ENCODE peak calls at places on chromosomes 11 and 22, in five cellular contexts. One of them, this sample, is unnamed.

GRCh38 chr11:62777389-62777788 is 6.2 kb downstream of the TAF6L start:
- DNase-seq in trophoblast cell: no peak
- DNase-seq in GM23338: no peak
- DNase-seq in keratinocyte: no peak
- DNase-seq in neural progenitor cell: no peak
- DNase-seq in this sample: no peak

GRCh38 chr11:19846654-19847330 is 134.2 kb downstream of the NAV2 start:
- DNase-seq in GM23338: peak
- DNase-seq in neural progenitor cell: no peak
- DNase-seq in keratinocyte: no peak
- DNase-seq in trophoblast cell: no peak
- DNase-seq in this sample: no peak

GRCh38 chr11:95832763-95833162 is 42.5 kb downstream of the CEP57 start:
- DNase-seq in GM23338: no peak
- DNase-seq in keratinocyte: no peak
- DNase-seq in neural progenitor cell: no peak
- DNase-seq in trophoblast cell: no peak
- DNase-seq in this sample: no peak

GRCh38 chr11:32204751-32205150 is 113.9 kb downstream of the RCN1 start:
- DNase-seq in trophoblast cell: no peak
- DNase-seq in neural progenitor cell: no peak
- DNase-seq in keratinocyte: no peak
- DNase-seq in GM23338: no peak
- DNase-seq in this sample: no peak

GRCh38 chr11:133835258-133836075 is 9.8 kb downstream of the SPATA19 start:
- DNase-seq in trophoblast cell: peak
- DNase-seq in keratinocyte: peak
- DNase-seq in neural progenitor cell: peak
- DNase-seq in GM23338: peak
- DNase-seq in this sample: peak

GRCh38 chr11:44309483-44310197 is at the start of gene ALX4:
- DNase-seq in neural progenitor cell: peak
- DNase-seq in trophoblast cell: no peak
- DNase-seq in keratinocyte: no peak
- DNase-seq in GM23338: peak
- DNase-seq in this sample: no peak

GRCh38 chr22:28903719-28904118 is 20.3 kb downstream of the ZNRF3 start:
- DNase-seq in neural progenitor cell: no peak
- DNase-seq in GM23338: no peak
- DNase-seq in trophoblast cell: no peak
- DNase-seq in keratinocyte: no peak
- DNase-seq in this sample: no peak

GRCh38 chr11:76769071-76769560 is 14.0 kb upstream of the TSKU start:
- DNase-seq in GM23338: no peak
- DNase-seq in keratinocyte: no peak
- DNase-seq in neural progenitor cell: no peak
- DNase-seq in trophoblast cell: no peak
- DNase-seq in this sample: no peak

GRCh38 chr11:118046051-118046963 is 30.6 kb upstream of the TMPRSS4 start:
- DNase-seq in neural progenitor cell: no peak
- DNase-seq in GM23338: no peak
- DNase-seq in keratinocyte: no peak
- DNase-seq in trophoblast cell: no peak
- DNase-seq in this sample: no peak

GRCh38 chr11:116700586-116701220 is 72.1 kb downstream of the BUD13 start:
- DNase-seq in GM23338: no peak
- DNase-seq in keratinocyte: no peak
- DNase-seq in trophoblast cell: no peak
- DNase-seq in neural progenitor cell: no peak
- DNase-seq in this sample: no peak

GRCh38 chr11:30016588-30017363 is at the start of gene KCNA4:
- DNase-seq in neural progenitor cell: peak
- DNase-seq in keratinocyte: no peak
- DNase-seq in GM23338: peak
- DNase-seq in trophoblast cell: no peak
- DNase-seq in this sample: no peak

GRCh38 chr11:79501688-79502087 is 60.9 kb upstream of the TENM4 start:
- DNase-seq in neural progenitor cell: no peak
- DNase-seq in trophoblast cell: no peak
- DNase-seq in keratinocyte: no peak
- DNase-seq in GM23338: no peak
- DNase-seq in this sample: no peak

GRCh38 chr11:14617241-14618027 is 26.2 kb upstream of the PDE3B start:
- DNase-seq in trophoblast cell: peak
- DNase-seq in neural progenitor cell: no peak
- DNase-seq in GM23338: no peak
- DNase-seq in keratinocyte: no peak
- DNase-seq in this sample: no peak

GRCh38 chr11:17747131-17747955 is 12.8 kb downstream of the KCNC1 start:
- DNase-seq in GM23338: no peak
- DNase-seq in trophoblast cell: no peak
- DNase-seq in keratinocyte: no peak
- DNase-seq in neural progenitor cell: no peak
- DNase-seq in this sample: peak

GRCh38 chr11:91686700-91687099 is 537.9 kb upstream of the FAT3 start:
- DNase-seq in keratinocyte: no peak
- DNase-seq in neural progenitor cell: peak
- DNase-seq in GM23338: peak
- DNase-seq in trophoblast cell: no peak
- DNase-seq in this sample: no peak

GRCh38 chr22:22883090-22883727 is 4.4 kb upstream of the IGLL5 start:
- DNase-seq in GM23338: no peak
- DNase-seq in keratinocyte: no peak
- DNase-seq in neural progenitor cell: no peak
- DNase-seq in trophoblast cell: no peak
- DNase-seq in this sample: no peak

GRCh38 chr22:23893446-23893956 is 682 bp upstream of the MIF start:
- DNase-seq in keratinocyte: no peak
- DNase-seq in trophoblast cell: peak
- DNase-seq in GM23338: no peak
- DNase-seq in neural progenitor cell: no peak
- DNase-seq in this sample: no peak

GRCh38 chr22:28141614-28142013 is 222.6 kb upstream of the PITPNB start:
- DNase-seq in trophoblast cell: no peak
- DNase-seq in keratinocyte: no peak
- DNase-seq in neural progenitor cell: no peak
- DNase-seq in GM23338: no peak
- DNase-seq in this sample: no peak

GRCh38 chr11:78949976-78950690 is 375.5 kb upstream of the NARS2 start:
- DNase-seq in trophoblast cell: peak
- DNase-seq in keratinocyte: no peak
- DNase-seq in neural progenitor cell: peak
- DNase-seq in GM23338: no peak
- DNase-seq in this sample: no peak

GRCh38 chr11:117949062-117949461 is 19.9 kb upstream of the TMPRSS13 start:
- DNase-seq in neural progenitor cell: no peak
- DNase-seq in GM23338: no peak
- DNase-seq in keratinocyte: no peak
- DNase-seq in trophoblast cell: no peak
- DNase-seq in this sample: no peak

DNA sequence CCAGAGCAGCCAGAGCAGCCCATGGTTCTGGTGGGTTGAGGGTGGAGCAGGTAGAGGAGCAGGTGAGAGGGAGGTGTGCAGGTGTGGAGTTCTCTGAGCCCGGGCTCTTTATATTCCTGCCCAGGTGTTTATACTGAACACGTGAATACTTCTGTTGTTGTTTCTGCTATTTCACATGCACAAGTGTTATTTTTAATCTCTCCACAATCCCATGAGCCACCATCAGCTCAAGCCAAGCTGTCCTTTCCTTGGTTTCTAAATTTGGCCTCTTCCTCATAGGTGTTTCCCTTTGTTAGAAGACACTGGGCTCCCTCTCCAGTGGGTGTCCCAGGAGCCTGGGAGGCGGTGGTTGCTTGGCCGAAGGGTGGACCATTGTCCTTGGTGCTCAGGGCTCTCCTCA is at the start of gene KRTAP5-3:
- DNase-seq in neural progenitor cell: no peak
- DNase-seq in keratinocyte: no peak
- DNase-seq in GM23338: no peak
- DNase-seq in trophoblast cell: no peak
- DNase-seq in this sample: no peak
- H2AFZ ChIP-seq in neural progenitor cell: peak
- H2AFZ ChIP-seq in keratinocyte: no peak
- H2AFZ ChIP-seq in GM23338: no peak
- H2AFZ ChIP-seq in trophoblast cell: no peak
- H2AFZ ChIP-seq in this sample: no peak

GRCh38 chr11:119671048-119671447 is 58.0 kb downstream of the NECTIN1 start:
- DNase-seq in keratinocyte: no peak
- DNase-seq in trophoblast cell: no peak
- DNase-seq in neural progenitor cell: no peak
- DNase-seq in GM23338: no peak
- DNase-seq in this sample: no peak
- H2AFZ ChIP-seq in keratinocyte: no peak
- H2AFZ ChIP-seq in trophoblast cell: no peak
- H2AFZ ChIP-seq in neural progenitor cell: no peak
- H2AFZ ChIP-seq in GM23338: no peak
- H2AFZ ChIP-seq in this sample: no peak

DNA sequence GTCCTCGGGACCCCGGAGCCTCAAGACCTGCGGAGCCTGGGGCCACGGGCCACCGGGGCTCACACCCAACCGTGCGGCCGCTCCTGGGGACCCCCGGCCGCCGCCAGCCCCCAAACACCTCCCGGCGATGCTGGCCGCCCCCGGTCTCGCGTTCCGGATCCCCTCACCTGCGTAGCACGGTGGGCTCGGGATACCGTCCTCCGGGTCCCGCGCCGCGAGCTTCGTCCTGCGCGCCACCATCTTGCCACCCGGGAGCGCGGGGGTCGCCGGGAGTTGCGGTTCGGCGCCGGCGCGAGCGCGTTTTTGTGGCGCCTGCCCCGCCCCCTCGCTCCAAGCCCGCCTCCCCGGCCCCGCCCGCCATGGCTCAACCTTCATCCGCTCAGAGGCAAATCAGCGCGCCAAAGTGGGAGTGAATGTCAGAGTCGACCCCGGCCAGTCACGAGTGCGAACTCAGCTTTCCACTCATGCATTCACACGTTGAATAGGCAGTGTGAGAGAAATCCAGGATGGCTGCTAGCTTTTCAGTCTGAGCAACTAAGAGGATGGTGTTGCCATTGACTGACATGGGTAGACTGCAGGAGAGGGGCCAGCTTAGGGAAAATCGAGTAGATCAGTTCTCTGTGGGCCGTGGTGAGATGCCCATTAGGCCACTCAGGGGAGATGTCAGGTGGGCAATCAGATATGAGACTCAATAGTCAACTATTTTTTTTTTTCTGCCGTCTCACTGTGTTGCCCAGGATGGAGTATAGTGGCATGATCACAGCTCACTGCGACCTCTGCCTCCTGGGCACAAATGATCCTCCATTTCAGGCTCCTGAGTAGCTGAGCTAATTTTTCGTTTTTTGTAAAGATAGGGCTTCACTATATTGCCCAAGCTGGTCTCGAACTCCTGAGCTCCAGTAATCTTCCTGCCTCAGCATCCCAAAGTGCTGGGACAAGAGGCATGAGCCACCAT is 28.3 kb downstream of the SERHL2 start:
- DNase-seq in trophoblast cell: peak
- DNase-seq in keratinocyte: no peak
- DNase-seq in neural progenitor cell: peak
- DNase-seq in GM23338: peak
- DNase-seq in this sample: peak
- H2AFZ ChIP-seq in trophoblast cell: peak
- H2AFZ ChIP-seq in keratinocyte: no peak
- H2AFZ ChIP-seq in neural progenitor cell: peak
- H2AFZ ChIP-seq in GM23338: no peak
- H2AFZ ChIP-seq in this sample: peak

GRCh38 chr11:72119188-72119587 is 6.7 kb upstream of the ANAPC15 start:
- DNase-seq in keratinocyte: no peak
- DNase-seq in GM23338: no peak
- DNase-seq in trophoblast cell: no peak
- DNase-seq in neural progenitor cell: no peak
- DNase-seq in this sample: no peak
- H2AFZ ChIP-seq in keratinocyte: no peak
- H2AFZ ChIP-seq in GM23338: peak
- H2AFZ ChIP-seq in trophoblast cell: peak
- H2AFZ ChIP-seq in neural progenitor cell: peak
- H2AFZ ChIP-seq in this sample: peak

GRCh38 chr22:41976070-41976901 is 7.0 kb downstream of the SEPTIN3 start:
- DNase-seq in trophoblast cell: no peak
- DNase-seq in keratinocyte: no peak
- DNase-seq in GM23338: peak
- DNase-seq in neural progenitor cell: peak
- DNase-seq in this sample: no peak

GRCh38 chr22:41978732-41979131 is 9.5 kb downstream of the SEPTIN3 start:
- DNase-seq in keratinocyte: no peak
- DNase-seq in GM23338: no peak
- DNase-seq in neural progenitor cell: no peak
- DNase-seq in trophoblast cell: no peak
- DNase-seq in this sample: no peak

GRCh38 chr22:41974691-41975290 is 5.5 kb downstream of the SEPTIN3 start:
- DNase-seq in keratinocyte: no peak
- DNase-seq in trophoblast cell: peak
- DNase-seq in GM23338: no peak
- DNase-seq in neural progenitor cell: no peak
- DNase-seq in this sample: no peak

GRCh38 chr22:41976961-41977566 is 7.8 kb downstream of the SEPTIN3 start:
- DNase-seq in trophoblast cell: no peak
- DNase-seq in neural progenitor cell: peak
- DNase-seq in GM23338: peak
- DNase-seq in keratinocyte: no peak
- DNase-seq in this sample: no peak

DNA sequence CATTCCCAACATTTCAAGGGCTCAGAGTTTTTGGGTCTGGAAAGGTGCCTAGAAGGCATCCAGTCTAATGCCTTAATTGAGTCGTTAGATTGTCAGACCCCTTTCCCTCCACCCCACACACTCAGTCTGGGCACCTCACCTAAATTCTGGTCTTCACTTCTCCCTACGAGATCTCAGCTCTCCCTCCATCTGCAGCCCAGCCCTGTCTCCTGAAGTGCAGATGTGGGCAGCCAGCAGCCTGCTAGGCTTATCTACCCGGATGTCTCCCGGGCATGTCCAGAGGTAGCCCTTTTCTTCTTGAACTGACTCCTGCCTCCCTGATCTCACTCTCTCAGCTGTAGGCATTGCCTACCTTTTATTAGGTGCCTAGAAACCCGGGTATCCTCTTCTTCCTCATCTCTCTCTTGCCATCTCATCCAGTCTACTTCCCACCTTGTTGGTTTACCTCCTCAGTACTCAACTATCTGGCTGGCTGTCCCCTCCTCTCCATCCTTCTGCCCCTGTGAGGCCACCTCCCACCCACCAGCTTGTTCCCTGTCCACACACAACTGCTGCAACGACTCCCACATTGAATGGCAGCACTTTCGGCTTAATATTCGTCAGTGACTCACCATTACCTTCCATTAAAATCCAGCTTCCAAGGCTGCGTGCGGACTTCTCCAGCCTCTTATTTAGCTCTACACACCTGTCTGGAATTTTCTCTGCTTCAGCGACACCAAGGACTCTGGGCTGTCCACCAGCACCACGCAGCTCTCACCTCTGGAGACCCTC is 6.2 kb downstream of the SEPTIN3 start:
- DNase-seq in neural progenitor cell: no peak
- DNase-seq in trophoblast cell: peak
- DNase-seq in keratinocyte: no peak
- DNase-seq in GM23338: no peak
- DNase-seq in this sample: no peak
- H2AFZ ChIP-seq in neural progenitor cell: no peak
- H2AFZ ChIP-seq in trophoblast cell: no peak
- H2AFZ ChIP-seq in keratinocyte: no peak
- H2AFZ ChIP-seq in GM23338: no peak
- H2AFZ ChIP-seq in this sample: no peak

GRCh38 chr11:69942333-69942820 is 123.2 kb upstream of the FGF3 start:
- DNase-seq in keratinocyte: no peak
- DNase-seq in trophoblast cell: no peak
- DNase-seq in GM23338: no peak
- DNase-seq in neural progenitor cell: no peak
- DNase-seq in this sample: no peak
- H2AFZ ChIP-seq in keratinocyte: no peak
- H2AFZ ChIP-seq in trophoblast cell: no peak
- H2AFZ ChIP-seq in GM23338: no peak
- H2AFZ ChIP-seq in neural progenitor cell: no peak
- H2AFZ ChIP-seq in this sample: no peak